ENCODE peak calls at places on chromosomes 4 and X, in ten cellular contexts. L is activated CD8-positive, alpha-beta memory T cell treated with anti-CD3 and anti-CD28 coated beads for 1 hour; N is activated CD4-positive, alpha-beta T cell treated with anti-CD3 and anti-CD28 coated beads for 1 hour; V is CD4-positive, alpha-beta T cell; P is stimulated activated CD4-positive, alpha-beta T cell treated with anti-CD3 and anti-CD28 coated beads, Interleukin-2, amount 100 ng/mL, for 24 hours; S is anterior cingulate cortex; D is activated effector memory CD4-positive, alpha-beta T cell treated with Interleukin-2 at 50 U/mL for 16 hours; I is occipital lobe; O is breast epithelium; X is amniotic stem cell. K is an unnamed sample.

GRCh38 chrX:68354869-68355628 is 78.2 kb downstream of the OPHN1 start:
- DNase-seq in V (no peak), L (no peak), S (no peak), O (no peak), N (no peak), I (no peak), D (no peak), X (no peak), P (no peak), K (no peak)

GRCh38 chr4:101114936-101115372 is 232.4 kb downstream of the PPP3CA start:
- DNase-seq in O (no peak), I (no peak), V (no peak), N (no peak), S (no peak), D (no peak), X (no peak), P (no peak), L (no peak), K (no peak)

GRCh38 chr4:95013236-95013635 is 255.5 kb downstream of the BMPR1B start:
- DNase-seq in X (no peak), V (no peak), O (no peak), P (no peak), D (no peak), I (no peak), N (no peak), L (no peak), S (no peak), K (no peak)

GRCh38 chr4:151417164-151417571 is 8.2 kb downstream of the FHIP1A start:
- DNase-seq in O (no peak), X (no peak), S (no peak), D (no peak), P (no peak), V (no peak), N (no peak), I (no peak), L (no peak), K (no peak)

GRCh38 chrX:38561951-38562719 is 793 bp downstream of the TSPAN7 start:
- DNase-seq in S (peak), X (no peak), O (no peak), L (no peak), P (peak), D (no peak), V (no peak), N (no peak), I (peak), K (no peak)

GRCh38 chr4:4712800-4713528 is 146.5 kb upstream of the MSX1 start:
- DNase-seq in L (no peak), V (no peak), I (no peak), D (no peak), S (no peak), O (no peak), P (no peak), N (no peak), X (no peak), K (no peak)

GRCh38 chrX:37287741-37288424 is 61.3 kb upstream of the PRRG1 start:
- DNase-seq in V (no peak), N (no peak), I (no peak), O (no peak), P (no peak), D (no peak), S (no peak), X (no peak), L (no peak), K (no peak)

GRCh38 chrX:66071116-66071515 is 31.2 kb upstream of the VSIG4 start:
- DNase-seq in V (no peak), O (no peak), S (no peak), I (no peak), N (no peak), P (no peak), L (no peak), X (no peak), D (no peak), K (no peak)

GRCh38 chrX:40471965-40472648 is 108.7 kb upstream of the ATP6AP2 start:
- DNase-seq in P (peak), D (peak), O (peak), L (no peak), X (no peak), S (no peak), I (peak), N (no peak), V (no peak), K (peak)

GRCh38 chrX:625137-625691 is 5.4 kb upstream of the SHOX start:
- DNase-seq in I (no peak), X (no peak), D (no peak), S (no peak), O (no peak), P (no peak), V (no peak), N (no peak), L (no peak), K (peak)

GRCh38 chrX:107448625-107449468 is 605 bp upstream of the FRMPD3 start:
- DNase-seq in L (no peak), P (peak), N (no peak), I (no peak), S (no peak), D (no peak), O (no peak), V (no peak), X (no peak), K (peak)

GRCh38 chr4:152328595-152328994 is 207.3 kb downstream of the FBXW7 start:
- DNase-seq in X (no peak), N (no peak), D (no peak), O (peak), I (no peak), L (no peak), S (no peak), V (no peak), P (no peak), K (no peak)

GRCh38 chr4:14919785-14920184 is 82.5 kb upstream of the CPEB2 start:
- DNase-seq in N (no peak), V (no peak), X (no peak), D (no peak), O (no peak), P (no peak), I (no peak), L (no peak), S (no peak), K (no peak)

GRCh38 chr4:119103263-119103662 is 32.4 kb upstream of the MYOZ2 start:
- DNase-seq in N (no peak), D (no peak), L (no peak), I (no peak), S (no peak), O (peak), P (no peak), V (no peak), X (peak), K (no peak)

GRCh38 chr4:89111833-89112563 is 665 bp downstream of the TIGD2 start:
- DNase-seq in S (no peak), N (no peak), X (peak), I (no peak), D (no peak), P (no peak), L (no peak), O (peak), V (no peak), K (peak)

GRCh38 chr4:118898684-118899138 is 10.1 kb downstream of the SYNPO2 start:
- DNase-seq in D (no peak), L (no peak), N (no peak), S (no peak), V (no peak), I (no peak), X (no peak), P (no peak), O (peak), K (no peak)

GRCh38 chr4:124958812-124959211 is 246.3 kb upstream of the ANKRD50 start:
- DNase-seq in X (no peak), D (no peak), S (no peak), L (no peak), V (no peak), I (no peak), P (no peak), O (no peak), N (no peak), K (no peak)

GRCh38 chr4:75555294-75556164 is at the start of gene ODAPH:
- DNase-seq in I (no peak), X (no peak), D (peak), O (no peak), N (no peak), P (peak), S (no peak), L (no peak), V (no peak), K (no peak)

GRCh38 chrX:123504047-123504446 is 228.8 kb downstream of the THOC2 start:
- DNase-seq in X (no peak), O (no peak), S (no peak), D (no peak), V (no peak), P (no peak), L (no peak), N (no peak), I (no peak), K (no peak)

GRCh38 chr4:6546681-6547447 is 28.1 kb upstream of the MAN2B2 start:
- DNase-seq in S (peak), X (peak), P (peak), I (no peak), V (peak), D (peak), N (no peak), L (peak), O (no peak), K (no peak)

GRCh38 chrX:39484669-39485068 is 613.1 kb downstream of the BCOR start:
- DNase-seq in I (no peak), V (no peak), X (no peak), O (no peak), L (no peak), N (no peak), P (no peak), S (no peak), D (no peak), K (no peak)

GRCh38 chr4:144343143-144343755 is 202.7 kb upstream of the GYPA start:
- DNase-seq in N (no peak), V (no peak), D (no peak), S (no peak), X (no peak), O (no peak), P (no peak), I (no peak), L (no peak), K (no peak)

GRCh38 chrX:45903781-45904201 is 641.4 kb downstream of the ZNF674 start:
- DNase-seq in P (no peak), L (no peak), D (no peak), N (no peak), X (no peak), S (no peak), V (no peak), O (no peak), I (no peak), K (no peak)

GRCh38 chrX:88613338-88613737 is 133.7 kb upstream of the CPXCR1 start:
- DNase-seq in S (no peak), D (no peak), L (no peak), P (no peak), O (no peak), I (no peak), V (no peak), N (no peak), X (no peak), K (no peak)

GRCh38 chrX:39202641-39203040 is 401.4 kb downstream of the MID1IP1 start:
- DNase-seq in X (no peak), S (no peak), V (no peak), D (no peak), P (no peak), N (no peak), I (no peak), L (no peak), O (no peak), K (no peak)

GRCh38 chrX:107669885-107670628 is 41.7 kb downstream of the PRPS1 start:
- DNase-seq in S (no peak), X (no peak), O (no peak), L (no peak), V (no peak), N (no peak), I (no peak), D (no peak), P (no peak), K (no peak)

GRCh38 chrX:65551086-65551485 is 16.5 kb upstream of the LAS1L start:
- DNase-seq in D (no peak), X (no peak), V (no peak), N (no peak), L (no peak), S (no peak), O (no peak), I (no peak), P (no peak), K (no peak)

K was measured in 8988T.